ENCODE peak calls at places on chromosomes 1 and 21, in four cellular contexts. One of them, this sample, is unnamed.

GRCh38 chr1:53470155-53470554 is 11.0 kb downstream of the DMRTB1 start:
- DNase-seq in heart right ventricle: peak; percentile 75
- DNase-seq in pancreas: peak; percentile 61
- DNase-seq in prostate gland: no peak
- DNase-seq in this sample: no peak

GRCh38 chr1:2315711-2316450 is 75.5 kb downstream of the MORN1 start:
- DNase-seq in heart right ventricle: no peak
- DNase-seq in prostate gland: no peak
- DNase-seq in pancreas: no peak
- DNase-seq in this sample: no peak

GRCh38 chr21:44898851-44899767 is 21.6 kb downstream of the ITGB2 start:
- DNase-seq in pancreas: no peak
- DNase-seq in heart right ventricle: no peak
- DNase-seq in prostate gland: no peak
- DNase-seq in this sample: no peak

GRCh38 chr21:44793269-44794030 is 8.2 kb downstream of the UBE2G2 start:
- DNase-seq in prostate gland: peak; percentile 47
- DNase-seq in pancreas: peak; percentile 55
- DNase-seq in heart right ventricle: peak; percentile 40
- DNase-seq in this sample: peak; percentile 21

GRCh38 chr1:78054972-78055371 is 9.2 kb downstream of the GIPC2 start:
- DNase-seq in heart right ventricle: no peak
- DNase-seq in pancreas: no peak
- DNase-seq in prostate gland: no peak
- DNase-seq in this sample: no peak

GRCh38 chr1:199573047-199573446 is 454.5 kb upstream of the NR5A2 start:
- DNase-seq in prostate gland: peak; percentile 42
- DNase-seq in pancreas: no peak
- DNase-seq in heart right ventricle: no peak
- DNase-seq in this sample: no peak

GRCh38 chr1:150322310-150322709 is 977 bp downstream of the PRPF3 start:
- DNase-seq in pancreas: no peak
- DNase-seq in heart right ventricle: no peak
- DNase-seq in prostate gland: no peak
- DNase-seq in this sample: no peak

GRCh38 chr1:187685338-187685737 is 856.6 kb downstream of the PLA2G4A start:
- DNase-seq in pancreas: no peak
- DNase-seq in prostate gland: no peak
- DNase-seq in heart right ventricle: no peak
- DNase-seq in this sample: no peak

GRCh38 chr21:45150630-45151265 is 76.4 kb downstream of the ADARB1 start:
- DNase-seq in prostate gland: no peak
- DNase-seq in pancreas: no peak
- DNase-seq in heart right ventricle: no peak
- DNase-seq in this sample: no peak

GRCh38 chr1:85583355-85584263 is 3.0 kb downstream of the CCN1 start:
- DNase-seq in pancreas: no peak
- DNase-seq in heart right ventricle: no peak
- DNase-seq in prostate gland: no peak
- DNase-seq in this sample: no peak

GRCh38 chr21:34630536-34631143 is 15.7 kb upstream of the RCAN1 start:
- DNase-seq in pancreas: peak; percentile 38
- DNase-seq in prostate gland: peak; percentile 22
- DNase-seq in heart right ventricle: no peak
- DNase-seq in this sample: no peak

GRCh38 chr1:77068013-77068412 is 151.2 kb downstream of the PIGK start:
- DNase-seq in heart right ventricle: no peak
- DNase-seq in pancreas: no peak
- DNase-seq in prostate gland: no peak
- DNase-seq in this sample: no peak

GRCh38 chr1:28984311-28984684 is 69.9 kb downstream of the EPB41 start:
- DNase-seq in prostate gland: no peak
- DNase-seq in pancreas: no peak
- DNase-seq in heart right ventricle: no peak
- DNase-seq in this sample: no peak

GRCh38 chr1:41580021-41580420 is 95.5 kb upstream of the EDN2 start:
- DNase-seq in heart right ventricle: no peak
- DNase-seq in pancreas: no peak
- DNase-seq in prostate gland: no peak
- DNase-seq in this sample: no peak

GRCh38 chr1:26723013-26723991 is 27.5 kb downstream of the ARID1A start:
- DNase-seq in heart right ventricle: peak; percentile 74
- DNase-seq in pancreas: peak; percentile 93
- DNase-seq in prostate gland: peak; percentile 63
- DNase-seq in this sample: peak; percentile 11

GRCh38 chr1:172342584-172343245 is 77.8 kb upstream of the C1orf105 start:
- DNase-seq in heart right ventricle: no peak
- DNase-seq in prostate gland: no peak
- DNase-seq in pancreas: no peak
- DNase-seq in this sample: no peak

GRCh38 chr1:201085902-201086735 is 26.1 kb downstream of the CACNA1S start:
- DNase-seq in heart right ventricle: peak; percentile 44
- DNase-seq in pancreas: peak; percentile 80
- DNase-seq in prostate gland: peak; percentile 43
- DNase-seq in this sample: peak; percentile 14

GRCh38 chr1:26438041-26438440 is 5.9 kb downstream of the DHDDS start:
- DNase-seq in heart right ventricle: no peak
- DNase-seq in prostate gland: no peak
- DNase-seq in pancreas: no peak
- DNase-seq in this sample: no peak

GRCh38 chr1:22611530-22611947 is 24.9 kb upstream of the C1QA start:
- DNase-seq in pancreas: peak; percentile 52
- DNase-seq in heart right ventricle: peak; percentile 38
- DNase-seq in prostate gland: no peak
- DNase-seq in this sample: no peak

GRCh38 chr1:203672354-203672753 is 45.7 kb downstream of the ATP2B4 start:
- DNase-seq in pancreas: peak; percentile 54
- DNase-seq in heart right ventricle: peak; percentile 73
- DNase-seq in prostate gland: no peak
- DNase-seq in this sample: no peak

GRCh38 chr1:119188926-119189325 is 48.5 kb upstream of the WARS2 start:
- DNase-seq in prostate gland: no peak
- DNase-seq in pancreas: no peak
- DNase-seq in heart right ventricle: no peak
- DNase-seq in this sample: no peak

GRCh38 chr21:9839011-9839661 is 682.2 kb upstream of the TPTE start:
- DNase-seq in pancreas: no peak
- DNase-seq in prostate gland: no peak
- DNase-seq in heart right ventricle: peak; percentile 23
- DNase-seq in this sample: no peak

GRCh38 chr1:76763678-76764077 is 103.6 kb upstream of the ST6GALNAC5 start:
- DNase-seq in pancreas: no peak
- DNase-seq in heart right ventricle: no peak
- DNase-seq in prostate gland: no peak
- DNase-seq in this sample: no peak

GRCh38 chr1:246782120-246782900 is 58.1 kb downstream of the SCCPDH start:
- DNase-seq in prostate gland: no peak
- DNase-seq in heart right ventricle: peak; percentile 50
- DNase-seq in pancreas: no peak
- DNase-seq in this sample: no peak

GRCh38 chr1:171595324-171595723 is 26.7 kb upstream of the MYOCOS start:
- DNase-seq in heart right ventricle: no peak
- DNase-seq in pancreas: no peak
- DNase-seq in prostate gland: no peak
- DNase-seq in this sample: no peak

GRCh38 chr1:160129046-160129445 is 13.5 kb downstream of the ATP1A2 start:
- DNase-seq in pancreas: no peak
- DNase-seq in heart right ventricle: no peak
- DNase-seq in prostate gland: no peak
- DNase-seq in this sample: no peak

GRCh38 chr1:41618066-41618825 is 133.8 kb upstream of the EDN2 start:
- DNase-seq in heart right ventricle: peak; percentile 82
- DNase-seq in pancreas: peak; percentile 80
- DNase-seq in prostate gland: peak; percentile 92
- DNase-seq in this sample: no peak

GRCh38 chr1:104132386-104132973 is 382.8 kb downstream of the AMY1C start:
- DNase-seq in pancreas: no peak
- DNase-seq in heart right ventricle: no peak
- DNase-seq in prostate gland: no peak
- DNase-seq in this sample: no peak

GRCh38 chr1:115142616-115143015 is 53.3 kb upstream of the TSPAN2 start:
- DNase-seq in prostate gland: no peak
- DNase-seq in heart right ventricle: peak; percentile 15
- DNase-seq in pancreas: no peak
- DNase-seq in this sample: no peak

GRCh38 chr1:117708323-117709288 is 102.8 kb downstream of the TENT5C start:
- DNase-seq in pancreas: no peak
- DNase-seq in prostate gland: no peak
- DNase-seq in heart right ventricle: no peak
- DNase-seq in this sample: no peak

GRCh38 chr1:178941849-178942248 is 71.0 kb upstream of the ANGPTL1 start:
- DNase-seq in heart right ventricle: no peak
- DNase-seq in prostate gland: no peak
- DNase-seq in pancreas: no peak
- DNase-seq in this sample: no peak

GRCh38 chr1:93672477-93673158 is 9.0 kb downstream of the BCAR3 start:
- DNase-seq in pancreas: no peak
- DNase-seq in heart right ventricle: no peak
- DNase-seq in prostate gland: no peak
- DNase-seq in this sample: no peak

GRCh38 chr1:217133958-217134856 is 411.0 kb upstream of the ESRRG start:
- DNase-seq in pancreas: no peak
- DNase-seq in prostate gland: no peak
- DNase-seq in heart right ventricle: peak; percentile 21
- DNase-seq in this sample: no peak

GRCh38 chr1:44170281-44170823 is 28.9 kb upstream of the KLF18 start:
- DNase-seq in prostate gland: no peak
- DNase-seq in pancreas: no peak
- DNase-seq in heart right ventricle: no peak
- DNase-seq in this sample: no peak

GRCh38 chr1:235831148-235831547 is 35.6 kb downstream of the LYST start:
- DNase-seq in prostate gland: no peak
- DNase-seq in pancreas: no peak
- DNase-seq in heart right ventricle: no peak
- DNase-seq in this sample: no peak

GRCh38 chr1:1164361-1164700 is 9.3 kb upstream of the TTLL10 start:
- DNase-seq in heart right ventricle: no peak
- DNase-seq in pancreas: no peak
- DNase-seq in prostate gland: no peak
- DNase-seq in this sample: no peak

GRCh38 chr1:21308847-21309652 is 18.8 kb upstream of the ECE1 start:
- DNase-seq in pancreas: peak; percentile 49
- DNase-seq in prostate gland: peak; percentile 65
- DNase-seq in heart right ventricle: no peak
- DNase-seq in this sample: no peak

GRCh38 chr1:35222322-35223108 is 29.6 kb upstream of the SFPQ start:
- DNase-seq in heart right ventricle: no peak
- DNase-seq in prostate gland: no peak
- DNase-seq in pancreas: no peak
- DNase-seq in this sample: no peak

GRCh38 chr1:40898434-40898900 is 36.3 kb upstream of the CITED4 start:
- DNase-seq in prostate gland: peak; percentile 47
- DNase-seq in pancreas: peak; percentile 27
- DNase-seq in heart right ventricle: no peak
- DNase-seq in this sample: no peak

DNA sequence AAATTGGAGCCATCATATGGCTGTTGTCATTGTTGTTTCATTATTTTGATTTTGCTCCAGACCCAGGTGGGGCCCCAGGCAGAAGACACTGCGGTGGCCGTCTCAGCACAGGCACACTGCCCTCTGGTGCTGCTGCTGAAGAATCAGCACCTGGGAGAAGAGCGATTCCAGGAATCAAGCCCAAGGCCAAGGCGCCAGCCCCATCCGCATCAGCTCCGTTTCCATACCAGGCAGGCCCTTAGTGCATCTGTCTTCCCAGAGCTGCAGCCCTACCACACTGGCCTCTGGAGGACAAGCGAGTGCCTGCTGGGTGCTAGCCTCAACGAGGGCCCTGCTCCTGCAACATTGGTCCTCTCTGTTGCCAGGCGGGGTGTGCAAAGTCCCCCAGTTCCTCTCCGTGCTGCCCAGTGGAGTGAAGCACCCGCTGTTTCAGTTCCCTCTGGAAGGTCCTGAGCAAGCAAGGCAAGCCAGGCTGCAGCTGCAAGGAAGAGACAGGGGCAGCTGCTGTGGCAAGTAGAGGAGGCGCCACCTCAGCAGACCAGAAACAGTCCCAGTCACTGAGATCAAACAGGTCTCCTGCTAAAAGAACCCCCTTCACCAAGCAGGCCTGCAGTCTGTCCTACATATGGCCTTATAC is 5.2 kb downstream of the GRIK3 start:
- DNase-seq in heart right ventricle: no peak
- DNase-seq in pancreas: no peak
- DNase-seq in prostate gland: no peak
- DNase-seq in this sample: no peak
- TF ChIP-seq CTCF in heart right ventricle: no peak
- TF ChIP-seq CTCF in pancreas: no peak
- TF ChIP-seq CTCF in prostate gland: no peak
- TF ChIP-seq CTCF in this sample: no peak

DNA sequence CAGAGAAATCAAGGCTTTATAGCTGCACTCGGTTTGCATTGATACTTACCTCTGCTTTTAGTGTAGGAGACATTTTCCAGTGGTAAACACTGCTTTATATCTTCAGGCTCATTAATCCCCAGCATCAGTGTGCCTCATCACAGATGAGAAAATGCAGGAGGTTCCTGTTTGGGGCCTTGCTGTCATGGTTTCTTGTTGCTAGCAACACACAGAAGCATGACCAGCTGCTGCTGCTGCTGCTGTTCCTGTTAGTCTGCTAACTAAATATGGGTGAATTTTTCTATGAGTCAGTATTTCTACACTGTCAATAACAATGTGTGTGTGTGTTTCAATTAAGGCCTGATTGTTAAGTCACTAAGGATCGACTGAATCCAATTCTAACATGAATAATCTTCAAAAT is 85.8 kb upstream of the RGS1 start:
- DNase-seq in prostate gland: peak; percentile 33
- DNase-seq in heart right ventricle: no peak
- DNase-seq in pancreas: peak; percentile 68
- DNase-seq in this sample: peak; percentile 34
- H3K27ac ChIP-seq in prostate gland: peak overlapping the region; percentile 42
- H3K27ac ChIP-seq in heart right ventricle: peak overlapping the region; percentile 46
- H3K27ac ChIP-seq in pancreas: peak overlapping the region; percentile 82
- H3K27ac ChIP-seq in this sample: no peak overlapping the region

GRCh38 chr1:46820560-46821060 is 21.8 kb downstream of the CYP4B1 start:
- DNase-seq in prostate gland: no peak
- DNase-seq in pancreas: no peak
- DNase-seq in heart right ventricle: peak; percentile 40
- DNase-seq in this sample: no peak

GRCh38 chr1:46822248-46822826 is 23.5 kb downstream of the CYP4B1 start:
- DNase-seq in pancreas: no peak
- DNase-seq in prostate gland: no peak
- DNase-seq in heart right ventricle: no peak
- DNase-seq in this sample: no peak

GRCh38 chr1:46819335-46819734 is 20.5 kb downstream of the CYP4B1 start:
- DNase-seq in pancreas: no peak
- DNase-seq in prostate gland: no peak
- DNase-seq in heart right ventricle: no peak
- DNase-seq in this sample: no peak

GRCh38 chr1:46818591-46818990 is 19.7 kb downstream of the CYP4B1 start:
- DNase-seq in prostate gland: no peak
- DNase-seq in pancreas: no peak
- DNase-seq in heart right ventricle: no peak
- DNase-seq in this sample: no peak

GRCh38 chr1:46820076-46820475 is 21.2 kb downstream of the CYP4B1 start:
- DNase-seq in prostate gland: no peak
- DNase-seq in heart right ventricle: no peak
- DNase-seq in pancreas: no peak
- DNase-seq in this sample: no peak
- H3K9me3 ChIP-seq in prostate gland: no peaks in the 10 kb centered on the region
- H3K9me3 ChIP-seq in heart right ventricle: no peaks in the 10 kb centered on the region
- H3K9me3 ChIP-seq in pancreas: no peaks in the 10 kb centered on the region
- H3K9me3 ChIP-seq in this sample: no peaks in the 10 kb centered on the region

GRCh38 chr1:168110896-168111545 is 25.7 kb downstream of the GPR161 start:
- DNase-seq in pancreas: no peak
- DNase-seq in heart right ventricle: no peak
- DNase-seq in prostate gland: no peak
- DNase-seq in this sample: no peak
- TF ChIP-seq CTCF in pancreas: no peak
- TF ChIP-seq CTCF in heart right ventricle: no peak
- TF ChIP-seq CTCF in prostate gland: no peak
- TF ChIP-seq CTCF in this sample: no peak

This sample was measured in CD4-positive, alpha-beta T cell.